ENCODE peak calls at places on chromosomes 5 and 9, in ten cellular contexts. F is A673, M is esophagus squamous epithelium, X is right lobe of liver, E is ovary, D is transverse colon, Z is HL-60, N is fibroblast of lung, B is lung, O is foreskin keratinocyte. Q is an unnamed sample.

GRCh38 chr5:9851458-9851857 is 221.3 kb upstream of the TAS2R1 start:
- DNase-seq in Z (no peak), B (no peak), O (peak; percentile 67), X (no peak), F (no peak), N (peak; percentile 71), D (no peak), M (no peak), E (no peak), Q (peak; percentile 18)

GRCh38 chr5:141734501-141735231 is 52.6 kb upstream of the ARAP3 start:
- DNase-seq in O (peak; percentile 59), E (no peak), Z (no peak), N (peak; percentile 66), X (no peak), D (peak; percentile 30), M (no peak), B (no peak), F (peak; percentile 55), Q (peak; percentile 89)

GRCh38 chr5:150158170-150158949 is 2.7 kb upstream of the PDGFRB start:
- DNase-seq in B (no peak), O (no peak), X (no peak), E (peak; percentile 48), M (no peak), Z (no peak), N (no peak), D (no peak), F (no peak), Q (no peak)

GRCh38 chr9:133711428-133712220 is 26.5 kb downstream of the SARDH start:
- DNase-seq in B (no peak), Z (no peak), F (no peak), E (peak; percentile 22), M (no peak), N (peak; percentile 75), X (no peak), D (no peak), O (peak; percentile 22), Q (peak; percentile 57)

GRCh38 chr5:159104058-159104651 is 4.4 kb upstream of the EBF1 start:
- DNase-seq in D (no peak), M (no peak), E (peak; percentile 62), N (peak; percentile 62), X (no peak), B (no peak), F (no peak), Z (no peak), O (no peak), Q (no peak)

GRCh38 chr5:81513982-81514381 is 120.0 kb upstream of the ACOT12 start:
- DNase-seq in B (no peak), Z (no peak), F (peak; percentile 33), E (no peak), M (no peak), X (no peak), O (no peak), N (peak; percentile 34), D (no peak), Q (peak; percentile 37)

GRCh38 chr5:180691046-180691445 is 41.6 kb upstream of the FLT4 start:
- DNase-seq in X (no peak), E (no peak), N (no peak), O (no peak), F (no peak), M (no peak), Z (no peak), D (no peak), B (no peak), Q (no peak)

GRCh38 chr5:140222416-140222815 is 47.4 kb downstream of the CYSTM1 start:
- DNase-seq in Z (no peak), B (no peak), O (no peak), M (no peak), F (no peak), D (no peak), N (no peak), X (no peak), E (no peak), Q (no peak)

GRCh38 chr5:170109059-170110031 is 3.6 kb downstream of the FOXI1 start:
- DNase-seq in M (no peak), X (no peak), D (no peak), E (no peak), N (no peak), Z (no peak), O (no peak), B (no peak), F (no peak), Q (no peak)

GRCh38 chr5:78829811-78830499 is 155.2 kb downstream of the ARSB start:
- DNase-seq in D (peak; percentile 13), O (no peak), X (peak; percentile 68), B (no peak), F (no peak), M (no peak), E (peak; percentile 83), N (peak; percentile 80), Z (no peak), Q (no peak)

DNA sequence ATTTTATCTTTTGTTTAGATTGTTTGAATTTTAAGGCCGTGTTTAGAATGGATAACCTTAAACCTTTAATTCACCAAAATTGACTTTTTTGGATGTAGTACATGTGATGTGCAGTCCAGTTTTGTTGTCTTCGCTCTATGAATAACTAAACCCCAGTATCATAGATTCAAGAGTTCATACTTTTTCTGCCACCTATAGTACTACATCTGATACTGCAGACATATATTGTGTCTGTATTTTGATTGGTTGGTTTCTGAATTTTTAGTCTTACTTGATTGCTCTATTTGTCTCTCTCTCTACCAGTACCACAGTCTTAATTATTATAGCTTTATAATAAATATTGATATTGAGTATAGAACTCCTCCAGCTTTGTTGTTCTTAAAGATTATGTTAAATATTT is 58.1 kb downstream of the PPIP5K2 start:
- DNase-seq in M (no peak), D (no peak), X (no peak), B (no peak), N (peak; percentile 1), F (peak; percentile 7), O (no peak), Z (no peak), E (no peak), Q (peak; percentile 4)
- TF ChIP-seq CTCF in M (no peak), D (no peak), X (no peak), B (no peak), N (no peak), F (no peak), O (no peak), Z (no peak), E (no peak), Q (no peak)

GRCh38 chr5:91126888-91127287 is 256.2 kb downstream of the ARRDC3 start:
- DNase-seq in O (no peak), M (no peak), N (no peak), D (no peak), E (no peak), F (no peak), X (no peak), B (no peak), Z (no peak), Q (no peak)
- H3K27ac ChIP-seq in O (no peak overlapping the region), M (peak overlapping the region; percentile 64), N (no peak overlapping the region), D (peak overlapping the region; percentile 66), E (no peak overlapping the region), F (no peak overlapping the region), X (no peak overlapping the region), B (peak overlapping the region; percentile 23), Z (no peak overlapping the region), Q (no peak overlapping the region)

GRCh38 chr9:135820661-135821060 is 86.7 kb downstream of the CAMSAP1 start:
- DNase-seq in B (no peak), Z (no peak), X (peak; percentile 36), N (no peak), D (no peak), O (no peak), E (no peak), M (no peak), F (no peak), Q (no peak)

GRCh38 chr9:135821116-135821515 is 86.2 kb downstream of the CAMSAP1 start:
- DNase-seq in M (no peak), Z (no peak), F (no peak), O (no peak), N (no peak), X (peak; percentile 42), B (no peak), E (no peak), D (no peak), Q (no peak)

GRCh38 chr9:135817951-135818717 is 89.2 kb downstream of the CAMSAP1 start:
- DNase-seq in X (peak; percentile 39), N (no peak), E (no peak), O (no peak), F (no peak), Z (no peak), M (no peak), B (no peak), D (no peak), Q (no peak)

GRCh38 chr9:135818718-135819475 is 88.4 kb downstream of the CAMSAP1 start:
- DNase-seq in N (no peak), B (no peak), X (peak; percentile 38), O (no peak), D (no peak), Z (no peak), M (no peak), E (no peak), F (no peak), Q (no peak)

DNA sequence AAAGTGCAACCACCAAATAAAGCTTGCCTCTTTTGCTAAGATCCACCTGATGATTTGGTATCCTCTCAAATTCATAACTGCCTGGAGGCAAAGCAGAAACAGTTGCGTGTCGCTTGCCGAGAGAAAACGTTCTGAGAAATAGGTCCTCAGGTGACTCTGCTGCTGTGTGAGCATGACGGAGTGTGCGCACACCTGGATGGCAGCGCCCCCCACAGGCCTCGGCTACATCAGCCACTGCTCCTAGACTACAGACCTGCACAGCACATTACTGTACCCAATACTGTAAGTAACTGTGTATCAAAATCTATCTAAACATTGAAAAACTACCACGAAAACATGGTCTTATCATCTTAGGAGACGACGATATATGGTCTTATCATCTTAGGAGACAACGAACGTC is 87.4 kb downstream of the CAMSAP1 start:
- DNase-seq in E (no peak), O (no peak), X (peak; percentile 23), Z (no peak), D (no peak), F (no peak), M (no peak), B (no peak), N (no peak), Q (no peak)
- TF ChIP-seq CTCF in E (no peak), O (peak; percentile 17), X (no peak), Z (no peak), D (no peak), F (peak; percentile 24), M (no peak), B (no peak), N (no peak), Q (no peak)

GRCh38 chr5:102781359-102781758 is 26.3 kb downstream of the PAM start:
- DNase-seq in O (no peak), X (no peak), E (no peak), N (no peak), M (no peak), F (no peak), Z (no peak), D (no peak), B (no peak), Q (no peak)

GRCh38 chr5:102781786-102782185 is 26.7 kb downstream of the PAM start:
- DNase-seq in B (no peak), D (no peak), N (no peak), M (no peak), X (no peak), O (no peak), Z (no peak), F (no peak), E (no peak), Q (no peak)

GRCh38 chr5:102787134-102787533 is 32.0 kb downstream of the PAM start:
- DNase-seq in M (no peak), D (no peak), B (no peak), F (no peak), Z (no peak), N (no peak), O (no peak), E (no peak), X (no peak), Q (no peak)

GRCh38 chr5:102778478-102778877 is 23.4 kb downstream of the PAM start:
- DNase-seq in O (peak; percentile 31), X (no peak), E (no peak), Z (no peak), N (peak; percentile 77), D (no peak), B (no peak), M (no peak), F (no peak), Q (peak; percentile 18)

GRCh38 chr5:102782245-102782872 is 27.3 kb downstream of the PAM start:
- DNase-seq in N (no peak), M (no peak), Z (no peak), E (no peak), D (no peak), F (no peak), B (no peak), X (no peak), O (no peak), Q (no peak)
- H3K27ac ChIP-seq in N (no peak overlapping the region), M (no peak overlapping the region), Z (no peak overlapping the region), E (no peak overlapping the region), D (no peak overlapping the region), F (no peak overlapping the region), B (no peak overlapping the region), X (no peak overlapping the region), O (no peak overlapping the region), Q (no peak overlapping the region)

Q was measured in RWPE1.